ENCODE peak calls at places on chromosomes 7 and 10, in seven cellular contexts. O is GM03348, J is HEK293T, V is posterior vena cava, B is EL, H is KBM-7, X is SK-N-DZ. F is an unnamed sample.

GRCh38 chr7:71770269-71770907 is 638.4 kb downstream of the GALNT17 start:
- DNase-seq in J (no peak), O (no peak), V (no peak), X (no peak), H (no peak), B (no peak), F (no peak)

GRCh38 chr7:140525741-140526140 is 46.4 kb upstream of the MKRN1 start:
- DNase-seq in O (peak; percentile 77), J (peak; percentile 5), V (peak; percentile 58), B (no peak), H (no peak), X (no peak), F (no peak)

GRCh38 chr10:101851411-101852116 is 8.0 kb upstream of the KCNIP2 start:
- DNase-seq in X (no peak), J (no peak), H (no peak), B (no peak), O (peak; percentile 29), V (no peak), F (no peak)

GRCh38 chr10:101814466-101815041 is 3.7 kb downstream of the OGA start:
- DNase-seq in B (peak; percentile 28), H (no peak), V (no peak), X (no peak), J (no peak), O (no peak), F (no peak)

GRCh38 chr7:3867847-3868246 is 566.8 kb downstream of the SDK1 start:
- DNase-seq in B (no peak), V (no peak), X (no peak), H (no peak), O (no peak), J (no peak), F (no peak)

GRCh38 chr7:93601363-93601762 is 26.8 kb upstream of the CALCR start:
- DNase-seq in B (peak; percentile 3), V (no peak), O (no peak), H (no peak), J (peak; percentile 12), X (no peak), F (no peak)

GRCh38 chr10:68897336-68897741 is 3.8 kb upstream of the DDX50 start:
- DNase-seq in H (peak; percentile 80), X (peak; percentile 77), J (peak; percentile 58), V (no peak), O (peak; percentile 78), B (peak; percentile 67), F (peak; percentile 81)

GRCh38 chr7:28065308-28065707 is 115.3 kb downstream of the JAZF1 start:
- DNase-seq in J (no peak), X (no peak), B (peak; percentile 56), H (no peak), O (peak; percentile 47), V (no peak), F (peak; percentile 84)

GRCh38 chr7:1856966-1857441 is 186.9 kb downstream of the ELFN1 start:
- DNase-seq in J (no peak), V (peak; percentile 78), X (no peak), O (no peak), H (no peak), B (no peak), F (no peak)

GRCh38 chr7:134174797-134175261 is 47.7 kb downstream of the LRGUK start:
- DNase-seq in V (no peak), H (peak; percentile 49), B (peak; percentile 85), O (peak; percentile 68), J (no peak), X (no peak), F (peak; percentile 93)

GRCh38 chr10:79054203-79055099 is 14.3 kb upstream of the ZMIZ1 start:
- DNase-seq in B (no peak), V (peak; percentile 79), H (no peak), X (no peak), O (no peak), J (no peak), F (no peak)

GRCh38 chr7:74355091-74355490 is 65.9 kb downstream of the CLIP2 start:
- DNase-seq in B (peak; percentile 88), O (peak; percentile 69), J (no peak), V (no peak), H (peak; percentile 26), X (no peak), F (peak; percentile 42)

GRCh38 chr7:99679032-99679399 is 780 bp downstream of the CYP3A5 start:
- DNase-seq in J (no peak), X (peak; percentile 20), O (peak; percentile 20), V (no peak), B (peak; percentile 39), H (no peak), F (peak; percentile 41)

GRCh38 chr7:155981703-155982102 is 169.4 kb upstream of the SHH start:
- DNase-seq in J (no peak), H (no peak), O (no peak), B (no peak), V (peak; percentile 37), X (no peak), F (no peak)

GRCh38 chr7:130632111-130632510 is 36.4 kb downstream of the COPG2 start:
- DNase-seq in J (no peak), H (no peak), O (peak; percentile 13), B (peak; percentile 51), V (no peak), X (no peak), F (no peak)

GRCh38 chr7:144545330-144545729 is 141.8 kb upstream of the NOBOX start:
- DNase-seq in J (no peak), X (peak; percentile 23), B (no peak), V (no peak), O (no peak), H (no peak), F (no peak)

GRCh38 chr7:140607441-140607989 is 33.1 kb downstream of the DENND2A start:
- DNase-seq in J (no peak), H (no peak), B (peak; percentile 74), X (no peak), O (peak; percentile 70), V (peak; percentile 94), F (no peak)

GRCh38 chr10:129339191-129339590 is 127.8 kb upstream of the MGMT start:
- DNase-seq in J (no peak), B (no peak), V (no peak), H (no peak), X (no peak), O (no peak), F (no peak)

GRCh38 chr7:155237297-155237696 is 60.4 kb upstream of the INSIG1 start:
- DNase-seq in H (no peak), V (peak; percentile 69), J (no peak), X (no peak), O (no peak), B (no peak), F (peak; percentile 20)

GRCh38 chr7:102728-103127 is 89.6 kb upstream of the FAM20C start:
- DNase-seq in X (no peak), H (no peak), J (no peak), V (no peak), O (no peak), B (peak; percentile 72), F (peak; percentile 54)

GRCh38 chr7:121039994-121040393 is 51.5 kb downstream of the CPED1 start:
- DNase-seq in B (no peak), J (no peak), V (no peak), H (no peak), O (no peak), X (no peak), F (no peak)

GRCh38 chr10:50604823-50605222 is 18.9 kb downstream of the SGMS1 start:
- DNase-seq in J (no peak), B (no peak), O (peak; percentile 14), V (no peak), H (no peak), X (no peak), F (no peak)

GRCh38 chr10:46216836-46217748 is 69.7 kb upstream of the ANTXRL start:
- DNase-seq in V (peak; percentile 58), O (peak; percentile 4), H (peak; percentile 59), B (no peak), X (no peak), J (no peak), F (peak; percentile 83)

GRCh38 chr7:33698006-33698405 is 207.3 kb upstream of the BMPER start:
- DNase-seq in J (no peak), X (no peak), O (no peak), V (no peak), H (no peak), B (no peak), F (no peak)

GRCh38 chr10:69769395-69769989 is 32.2 kb upstream of the COL13A1 start:
- DNase-seq in O (peak; percentile 93), H (no peak), V (peak; percentile 83), X (no peak), J (peak; percentile 68), B (peak; percentile 89), F (peak; percentile 82)

GRCh38 chr7:25967278-25968204 is 184.5 kb upstream of the NFE2L3 start:
- DNase-seq in O (no peak), J (no peak), X (no peak), V (no peak), H (peak; percentile 53), B (no peak), F (peak; percentile 67)

GRCh38 chr10:113618338-113618737 is 45.5 kb downstream of the NRAP start:
- DNase-seq in X (no peak), O (no peak), V (no peak), B (no peak), J (no peak), H (no peak), F (no peak)

GRCh38 chr10:120873741-120874140 is 22.6 kb downstream of the WDR11 start:
- DNase-seq in H (no peak), J (no peak), B (no peak), X (no peak), O (no peak), V (no peak), F (no peak)

GRCh38 chr10:131090761-131091661 is 220.5 kb downstream of the TCERG1L start:
- DNase-seq in J (no peak), O (no peak), H (no peak), V (no peak), X (no peak), B (no peak), F (peak; percentile 21)

GRCh38 chr7:34155225-34155908 is 250.0 kb downstream of the BMPER start:
- DNase-seq in J (no peak), H (no peak), V (no peak), O (peak; percentile 85), X (no peak), B (peak; percentile 89), F (peak; percentile 88)

GRCh38 chr7:83366629-83367028 is 203.9 kb upstream of the PCLO start:
- DNase-seq in V (no peak), O (no peak), B (no peak), X (no peak), J (no peak), H (peak; percentile 13), F (no peak)

GRCh38 chr7:95435422-95435780 is 573 bp upstream of the PON2 start:
- DNase-seq in O (no peak), X (no peak), H (no peak), V (no peak), J (no peak), B (no peak), F (no peak)

GRCh38 chr10:93469454-93469853 is 12.7 kb downstream of the MYOF start:
- DNase-seq in V (no peak), X (no peak), O (no peak), J (no peak), B (peak; percentile 77), H (no peak), F (no peak)

GRCh38 chr10:124735491-124736286 is 8.5 kb downstream of the FAM53B start:
- DNase-seq in J (no peak), V (no peak), H (no peak), O (no peak), X (no peak), B (no peak), F (no peak)

GRCh38 chr10:34804306-34804705 is 10.8 kb downstream of the PARD3 start:
- DNase-seq in V (no peak), O (no peak), X (no peak), H (no peak), J (no peak), B (peak; percentile 13), F (no peak)

GRCh38 chr10:76309744-76310441 is 878.5 kb downstream of the LRMDA start:
- DNase-seq in B (peak; percentile 69), H (no peak), J (no peak), V (no peak), O (peak; percentile 51), X (peak; percentile 91), F (no peak)

GRCh38 chr10:44939691-44940401 is 19.8 kb upstream of the RASSF4 start:
- DNase-seq in H (no peak), X (no peak), B (no peak), J (no peak), V (no peak), O (no peak), F (peak; percentile 94)

F was measured in NB4.